ENCODE peak calls at places on chromosome 10, in six cellular contexts. One of them, this sample, is unnamed. For H3K9me3, the result is how much of the 10 kb centered on the place peaks cover.

GRCh38 chr10:128080641-128081040 is 45.6 kb downstream of the MKI67 start:
- DNase-seq in adrenal gland: no peak
- DNase-seq in K562: no peak
- DNase-seq in Peyer's patch: no peak
- DNase-seq in A549: no peak
- DNase-seq in ovary: no peak
- DNase-seq in this sample: no peak

GRCh38 chr10:103921750-103922195 is 3.8 kb upstream of the STN1 start:
- DNase-seq in adrenal gland: no peak
- DNase-seq in K562: peak
- DNase-seq in Peyer's patch: no peak
- DNase-seq in A549: peak
- DNase-seq in ovary: no peak
- DNase-seq in this sample: no peak

GRCh38 chr10:114485695-114486400 is 81.5 kb upstream of the AFAP1L2 start:
- DNase-seq in adrenal gland: no peak
- DNase-seq in K562: no peak
- DNase-seq in Peyer's patch: no peak
- DNase-seq in A549: no peak
- DNase-seq in ovary: no peak
- DNase-seq in this sample: no peak

GRCh38 chr10:22693371-22693784 is 21.0 kb downstream of the PIP4K2A start:
- DNase-seq in adrenal gland: no peak
- DNase-seq in K562: peak
- DNase-seq in Peyer's patch: no peak
- DNase-seq in A549: no peak
- DNase-seq in ovary: no peak
- DNase-seq in this sample: peak

GRCh38 chr10:4481192-4481591 is 344.8 kb upstream of the AKR1E2 start:
- DNase-seq in adrenal gland: no peak
- DNase-seq in K562: no peak
- DNase-seq in Peyer's patch: no peak
- DNase-seq in A549: no peak
- DNase-seq in ovary: no peak
- DNase-seq in this sample: no peak

GRCh38 chr10:121078672-121079102 is 227.5 kb downstream of the WDR11 start:
- DNase-seq in adrenal gland: no peak
- DNase-seq in K562: no peak
- DNase-seq in Peyer's patch: no peak
- DNase-seq in A549: peak
- DNase-seq in ovary: no peak
- DNase-seq in this sample: no peak

GRCh38 chr10:118543714-118544400 is 51.6 kb downstream of the PRLHR start:
- DNase-seq in adrenal gland: peak
- DNase-seq in K562: peak
- DNase-seq in Peyer's patch: no peak
- DNase-seq in A549: peak
- DNase-seq in ovary: no peak
- DNase-seq in this sample: peak

GRCh38 chr10:97089209-97089865 is 96.4 kb downstream of the SLIT1 start:
- DNase-seq in adrenal gland: no peak
- DNase-seq in K562: no peak
- DNase-seq in Peyer's patch: no peak
- DNase-seq in A549: no peak
- DNase-seq in ovary: no peak
- DNase-seq in this sample: no peak

GRCh38 chr10:98212204-98212603 is 55.8 kb downstream of the LOXL4 start:
- DNase-seq in adrenal gland: no peak
- DNase-seq in K562: no peak
- DNase-seq in Peyer's patch: no peak
- DNase-seq in A549: no peak
- DNase-seq in ovary: no peak
- DNase-seq in this sample: no peak

GRCh38 chr10:128150045-128150493 is 23.8 kb upstream of the MKI67 start:
- DNase-seq in adrenal gland: no peak
- DNase-seq in K562: peak
- DNase-seq in Peyer's patch: peak
- DNase-seq in A549: peak
- DNase-seq in ovary: no peak
- DNase-seq in this sample: peak

GRCh38 chr10:125772112-125772863 is 3.3 kb downstream of the MMP21 start:
- DNase-seq in adrenal gland: no peak
- DNase-seq in K562: no peak
- DNase-seq in Peyer's patch: no peak
- DNase-seq in A549: no peak
- DNase-seq in ovary: no peak
- DNase-seq in this sample: no peak

GRCh38 chr10:29239569-29240472 is 49.0 kb upstream of the LYZL1 start:
- DNase-seq in adrenal gland: no peak
- DNase-seq in K562: peak
- DNase-seq in Peyer's patch: no peak
- DNase-seq in A549: peak
- DNase-seq in ovary: no peak
- DNase-seq in this sample: peak

GRCh38 chr10:44378626-44379025 is 6.3 kb downstream of the CXCL12 start:
- DNase-seq in adrenal gland: no peak
- DNase-seq in K562: no peak
- DNase-seq in Peyer's patch: no peak
- DNase-seq in A549: no peak
- DNase-seq in ovary: no peak
- DNase-seq in this sample: peak

GRCh38 chr10:95783741-95784140 is 27.8 kb downstream of the ENTPD1 start:
- DNase-seq in adrenal gland: no peak
- DNase-seq in K562: no peak
- DNase-seq in Peyer's patch: peak
- DNase-seq in A549: no peak
- DNase-seq in ovary: no peak
- DNase-seq in this sample: no peak

GRCh38 chr10:132859084-132859855 is 73.3 kb upstream of the NKX6-2 start:
- DNase-seq in adrenal gland: no peak
- DNase-seq in K562: no peak
- DNase-seq in Peyer's patch: no peak
- DNase-seq in A549: no peak
- DNase-seq in ovary: peak
- DNase-seq in this sample: no peak

GRCh38 chr10:63553031-63553430 is 31.8 kb downstream of the REEP3 start:
- DNase-seq in adrenal gland: no peak
- DNase-seq in K562: no peak
- DNase-seq in Peyer's patch: no peak
- DNase-seq in A549: peak
- DNase-seq in ovary: no peak
- DNase-seq in this sample: no peak

GRCh38 chr10:48725708-48726107 is 41.0 kb downstream of the WDFY4 start:
- DNase-seq in adrenal gland: no peak
- DNase-seq in K562: no peak
- DNase-seq in Peyer's patch: no peak
- DNase-seq in A549: no peak
- DNase-seq in ovary: no peak
- DNase-seq in this sample: no peak

GRCh38 chr10:78556700-78557432 is 511.9 kb upstream of the ZMIZ1 start:
- DNase-seq in adrenal gland: no peak
- DNase-seq in K562: no peak
- DNase-seq in Peyer's patch: no peak
- DNase-seq in A549: no peak
- DNase-seq in ovary: no peak
- DNase-seq in this sample: no peak

GRCh38 chr10:49742683-49743463 is 19.2 kb downstream of the OGDHL start:
- DNase-seq in adrenal gland: peak
- DNase-seq in K562: no peak
- DNase-seq in Peyer's patch: no peak
- DNase-seq in A549: no peak
- DNase-seq in ovary: no peak
- DNase-seq in this sample: no peak

GRCh38 chr10:80177781-80178636 is 27.3 kb downstream of the ANXA11 start:
- DNase-seq in adrenal gland: no peak
- DNase-seq in K562: no peak
- DNase-seq in Peyer's patch: no peak
- DNase-seq in A549: no peak
- DNase-seq in ovary: no peak
- DNase-seq in this sample: no peak

GRCh38 chr10:11823122-11823988 is at the start of gene PROSER2:
- DNase-seq in adrenal gland: no peak
- DNase-seq in K562: peak
- DNase-seq in Peyer's patch: no peak
- DNase-seq in A549: peak
- DNase-seq in ovary: peak
- DNase-seq in this sample: peak

GRCh38 chr10:97631098-97631497 is 2.2 kb downstream of the MORN4 start:
- DNase-seq in adrenal gland: no peak
- DNase-seq in K562: no peak
- DNase-seq in Peyer's patch: no peak
- DNase-seq in A549: no peak
- DNase-seq in ovary: no peak
- DNase-seq in this sample: no peak

GRCh38 chr10:42932735-42933453 is 144.0 kb upstream of the RET start:
- DNase-seq in adrenal gland: no peak
- DNase-seq in K562: peak
- DNase-seq in Peyer's patch: no peak
- DNase-seq in A549: no peak
- DNase-seq in ovary: no peak
- DNase-seq in this sample: no peak
- H3K4me3 ChIP-seq in adrenal gland: no peak
- H3K4me3 ChIP-seq in K562: no peak
- H3K4me3 ChIP-seq in Peyer's patch: no peak
- H3K4me3 ChIP-seq in A549: no peak
- H3K4me3 ChIP-seq in ovary: no peak
- H3K4me3 ChIP-seq in this sample: peak

DNA sequence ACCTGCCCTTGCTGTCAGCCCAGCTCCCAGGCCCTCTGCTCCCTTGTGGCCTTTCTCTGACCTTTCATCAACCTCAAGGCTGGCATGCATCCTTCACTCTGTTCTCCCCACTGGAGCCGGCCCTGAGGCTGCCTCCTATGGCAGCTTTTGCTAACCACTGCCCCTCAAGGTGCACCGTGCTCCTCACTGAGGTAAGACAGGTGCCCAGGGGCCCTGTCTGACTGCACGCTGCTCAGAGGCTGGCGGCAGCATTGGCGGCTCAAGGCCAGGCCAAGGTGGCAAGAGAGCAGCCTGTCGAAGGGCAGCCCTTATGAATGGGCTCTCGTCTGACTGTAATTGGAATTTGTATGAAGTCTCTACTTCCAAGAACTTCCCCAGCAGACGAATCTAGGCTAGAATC is 172.6 kb downstream of the ZNF248 start:
- DNase-seq in adrenal gland: no peak
- DNase-seq in K562: no peak
- DNase-seq in Peyer's patch: no peak
- DNase-seq in A549: no peak
- DNase-seq in ovary: no peak
- DNase-seq in this sample: no peak
- H3K9me3 ChIP-seq in adrenal gland: under half
- H3K9me3 ChIP-seq in K562: under half
- H3K9me3 ChIP-seq in Peyer's patch: under half
- H3K9me3 ChIP-seq in A549: under half
- H3K9me3 ChIP-seq in ovary: under half
- H3K9me3 ChIP-seq in this sample: under half

DNA sequence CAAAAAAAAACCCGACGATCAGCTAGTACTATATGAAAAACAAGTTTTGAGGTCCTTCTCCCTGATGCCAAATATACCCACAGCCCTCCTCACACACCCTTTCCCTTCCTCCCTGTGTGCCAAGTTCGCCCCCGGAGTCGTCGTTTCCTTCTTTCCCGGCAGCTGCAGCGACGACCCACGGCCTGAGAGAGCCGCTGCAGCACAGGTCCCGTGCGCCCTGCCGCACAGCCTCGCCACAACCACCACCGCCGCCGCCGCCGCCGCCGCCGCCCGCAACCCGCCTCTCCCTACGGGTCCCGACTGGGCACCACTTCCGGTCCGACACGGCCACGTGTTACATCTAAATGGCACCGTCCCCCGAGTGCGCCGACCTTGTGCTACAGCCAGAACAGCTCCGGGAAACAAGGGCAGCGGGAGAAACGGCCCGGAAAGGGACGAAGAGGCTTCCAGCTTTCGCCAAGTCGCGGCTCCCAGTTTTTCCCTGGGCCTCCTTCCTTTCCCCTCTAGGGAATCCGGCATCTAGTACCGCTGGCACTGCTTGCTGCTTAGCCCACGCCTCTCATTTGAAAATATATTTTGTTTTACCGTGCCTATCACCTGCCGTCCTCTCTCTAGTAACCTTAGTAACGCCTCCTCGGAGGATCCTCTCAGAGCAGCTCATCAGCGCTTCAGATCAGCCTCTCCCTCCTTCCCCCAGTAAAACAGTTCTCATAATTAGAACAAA is at the start of gene FRA10AC1:
- DNase-seq in adrenal gland: peak
- DNase-seq in K562: peak
- DNase-seq in Peyer's patch: peak
- DNase-seq in A549: peak
- DNase-seq in ovary: peak
- DNase-seq in this sample: peak
- TF ChIP-seq POLR2A in adrenal gland: peak
- TF ChIP-seq POLR2A in K562: peak
- TF ChIP-seq POLR2A in Peyer's patch: peak
- TF ChIP-seq POLR2A in A549: peak
- TF ChIP-seq POLR2A in ovary: peak
- TF ChIP-seq POLR2A in this sample: peak

DNA sequence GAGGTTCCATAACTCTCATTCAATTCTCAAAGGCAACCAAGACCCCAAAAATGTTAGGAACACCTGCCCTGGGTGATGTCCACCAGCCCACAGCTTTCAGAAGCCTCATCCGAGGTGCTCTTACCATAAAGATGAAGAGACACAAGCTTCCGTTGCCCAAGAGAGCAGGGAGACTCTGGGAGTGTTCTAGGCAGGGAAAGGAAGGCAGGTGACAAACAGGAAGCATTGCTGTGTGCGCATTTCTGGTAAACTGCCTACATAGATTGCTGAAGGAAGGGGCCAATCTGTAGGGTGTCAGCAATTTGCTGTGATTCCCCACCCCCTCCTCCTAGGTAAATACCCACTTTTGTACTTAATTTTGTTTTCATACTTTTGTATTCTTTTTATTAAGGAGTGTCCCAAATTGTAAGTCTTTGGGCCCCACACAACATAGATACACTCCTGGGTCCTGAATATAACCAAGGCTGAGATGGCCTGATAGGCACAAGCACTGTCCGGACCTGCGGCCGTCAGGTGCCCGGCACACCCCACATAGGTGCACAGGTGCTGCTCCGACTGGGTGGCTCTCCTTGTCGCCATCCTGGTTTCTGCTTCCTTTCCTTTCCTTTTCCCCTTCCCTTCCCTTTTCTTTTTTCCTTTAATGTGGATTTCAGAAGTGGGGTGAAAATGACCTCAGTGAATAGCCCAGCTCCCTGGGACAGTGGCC is 51.4 kb upstream of the SMNDC1 start:
- DNase-seq in adrenal gland: no peak
- DNase-seq in K562: no peak
- DNase-seq in Peyer's patch: peak
- DNase-seq in A549: no peak
- DNase-seq in ovary: no peak
- DNase-seq in this sample: no peak
- H3K4me3 ChIP-seq in adrenal gland: no peak
- H3K4me3 ChIP-seq in K562: no peak
- H3K4me3 ChIP-seq in Peyer's patch: no peak
- H3K4me3 ChIP-seq in A549: no peak
- H3K4me3 ChIP-seq in ovary: no peak
- H3K4me3 ChIP-seq in this sample: peak